ENCODE peak calls at places on chromosomes 7 and 10, in eight cellular contexts. P is ureter; Q is NCI-H1092; J is astrocyte; T is stimulated activated CD4-positive, alpha-beta T cell treated with anti-CD3 and anti-CD28 coated beads, Interleukin-1b, Interleukin-23, amount 100 ng/mL, for 24 hours; B is activated T-cell treated with anti-CD3 and anti-CD28 coated beads, Interleukin-2, amount 50 U/mL, for 4 hours; U is stomach; Z is activated naive CD8-positive, alpha-beta T cell treated with anti-CD3 and anti-CD28 coated beads, Interleukin-2, amount 10 ng/mL, durations not matched to agents 7 days and 5 days. C is an unnamed sample.

GRCh38 chr7:139739863-139740597 is 37.8 kb downstream of the HIPK2 start:
- DNase-seq in B (no peak), P (no peak), J (no peak), Q (peak), T (no peak), U (peak), Z (no peak), C (peak)

GRCh38 chr7:1130021-1130990 is 29.7 kb downstream of the ZFAND2A start:
- DNase-seq in T (no peak), J (no peak), U (no peak), Z (no peak), P (no peak), Q (no peak), B (no peak), C (no peak)

GRCh38 chr10:6364893-6365292 is 162.2 kb downstream of the PFKFB3 start:
- DNase-seq in U (no peak), J (no peak), Z (no peak), T (no peak), B (no peak), P (no peak), Q (no peak), C (no peak)

GRCh38 chr7:101250324-101250723 is 5.4 kb upstream of the FIS1 start:
- DNase-seq in P (no peak), Q (no peak), B (no peak), U (no peak), Z (no peak), T (no peak), J (no peak), C (no peak)

GRCh38 chr7:2735744-2736143 is 47.7 kb downstream of the AMZ1 start:
- DNase-seq in T (no peak), Q (no peak), P (peak), Z (no peak), J (no peak), B (no peak), U (peak), C (peak)

GRCh38 chr10:95556994-95557767 is 4.0 kb downstream of the SORBS1 start:
- DNase-seq in B (no peak), U (no peak), T (no peak), Q (no peak), J (no peak), P (no peak), Z (no peak), C (no peak)

GRCh38 chr10:80599424-80599847 is 61.7 kb downstream of the SH2D4B start:
- DNase-seq in T (no peak), J (no peak), Z (peak), U (no peak), Q (peak), B (no peak), P (no peak), C (no peak)

GRCh38 chr10:52287853-52288252 is 26.2 kb upstream of the DKK1 start:
- DNase-seq in P (no peak), Q (no peak), B (no peak), Z (no peak), J (no peak), U (no peak), T (no peak), C (no peak)

GRCh38 chr10:47013469-47014169 is 102.4 kb downstream of the PTPN20 start:
- DNase-seq in T (no peak), B (no peak), U (no peak), Z (no peak), Q (no peak), P (no peak), J (no peak), C (no peak)

GRCh38 chr10:78745445-78745844 is 323.3 kb upstream of the ZMIZ1 start:
- DNase-seq in P (no peak), Q (no peak), B (no peak), J (no peak), Z (no peak), T (no peak), U (peak), C (peak)

C was measured in left lobe of liver.